ENCODE peak calls at places on chromosomes 1 and 21, in ten cellular contexts. E is kidney, W is ascending aorta, I is endothelial cell of umbilical vein, A is IMR-90, B is mammary epithelial cell, U is left lung, M is kidney epithelial cell, J is K562, L is hepatocyte. G is an unnamed sample.

GRCh38 chr1:63537006-63537405 is 13.7 kb downstream of the EFCAB7 start:
- DNase-seq in J (no peak), M (no peak), U (no peak), W (no peak), A (no peak), E (no peak), B (no peak), L (no peak), I (no peak), G (no peak)

GRCh38 chr1:94973271-94973922 is 46.5 kb upstream of the CNN3 start:
- DNase-seq in E (no peak), U (no peak), A (no peak), I (no peak), J (no peak), L (no peak), W (no peak), M (no peak), B (no peak), G (peak)

GRCh38 chr21:32048353-32048752 is 175.5 kb downstream of the HUNK start:
- DNase-seq in B (no peak), M (no peak), L (no peak), E (no peak), U (no peak), J (no peak), I (no peak), W (peak), A (no peak), G (no peak)

GRCh38 chr21:29825936-29826335 is 113.9 kb downstream of the GRIK1 start:
- DNase-seq in J (no peak), M (no peak), W (no peak), B (peak), A (no peak), U (no peak), E (no peak), I (no peak), L (no peak), G (no peak)

GRCh38 chr1:156601122-156601830 is at the start of gene GPATCH4:
- DNase-seq in J (peak), W (peak), L (peak), I (peak), M (peak), B (peak), A (peak), E (peak), U (peak), G (peak)

GRCh38 chr1:110211503-110212164 is 1.5 kb downstream of the KCNC4 start:
- DNase-seq in B (peak), A (no peak), I (peak), E (no peak), W (no peak), J (no peak), M (no peak), L (no peak), U (no peak), G (no peak)

GRCh38 chr1:93666613-93667384 is 14.8 kb downstream of the BCAR3 start:
- DNase-seq in W (no peak), E (no peak), A (peak), L (peak), U (no peak), J (no peak), I (peak), B (no peak), M (no peak), G (no peak)

GRCh38 chr1:95068956-95069710 is 3.6 kb downstream of the ALG14 start:
- DNase-seq in J (no peak), E (no peak), I (no peak), A (no peak), U (no peak), M (peak), B (no peak), L (peak), W (no peak), G (no peak)

GRCh38 chr1:36650200-36651065 is 167.7 kb upstream of the CSF3R start:
- DNase-seq in A (peak), J (peak), B (peak), E (no peak), U (peak), L (peak), I (peak), W (peak), M (no peak), G (peak)

GRCh38 chr1:20124451-20125057 is 5.2 kb upstream of the PLA2G2D start:
- DNase-seq in I (peak), B (peak), W (no peak), A (peak), M (no peak), L (peak), E (no peak), J (peak), U (no peak), G (peak)

GRCh38 chr1:154698320-154699096 is 90.5 kb upstream of the ADAR start:
- DNase-seq in J (no peak), I (no peak), L (peak), M (no peak), W (no peak), A (no peak), B (no peak), E (no peak), U (no peak), G (no peak)

GRCh38 chr1:229756666-229757065 is 130.6 kb downstream of the URB2 start:
- DNase-seq in M (peak), L (no peak), I (no peak), J (no peak), W (no peak), A (peak), E (no peak), B (peak), U (no peak), G (peak)

GRCh38 chr1:59020151-59020997 is 236.5 kb upstream of the JUN start:
- DNase-seq in L (peak), B (peak), U (peak), I (peak), M (peak), W (peak), J (no peak), E (peak), A (peak), G (peak)

GRCh38 chr1:33886452-33886851 is 22.6 kb downstream of the HMGB4 start:
- DNase-seq in L (no peak), A (no peak), E (no peak), J (no peak), B (no peak), M (no peak), I (no peak), U (no peak), W (no peak), G (no peak)

GRCh38 chr1:229287257-229287656 is 16.3 kb downstream of the RAB4A start:
- DNase-seq in I (no peak), W (no peak), M (no peak), A (no peak), U (no peak), J (no peak), E (no peak), L (no peak), B (peak), G (no peak)

GRCh38 chr21:45141507-45141906 is 67.1 kb downstream of the ADARB1 start:
- DNase-seq in M (no peak), W (no peak), I (no peak), B (no peak), E (no peak), A (no peak), J (no peak), L (no peak), U (no peak), G (no peak)

DNA sequence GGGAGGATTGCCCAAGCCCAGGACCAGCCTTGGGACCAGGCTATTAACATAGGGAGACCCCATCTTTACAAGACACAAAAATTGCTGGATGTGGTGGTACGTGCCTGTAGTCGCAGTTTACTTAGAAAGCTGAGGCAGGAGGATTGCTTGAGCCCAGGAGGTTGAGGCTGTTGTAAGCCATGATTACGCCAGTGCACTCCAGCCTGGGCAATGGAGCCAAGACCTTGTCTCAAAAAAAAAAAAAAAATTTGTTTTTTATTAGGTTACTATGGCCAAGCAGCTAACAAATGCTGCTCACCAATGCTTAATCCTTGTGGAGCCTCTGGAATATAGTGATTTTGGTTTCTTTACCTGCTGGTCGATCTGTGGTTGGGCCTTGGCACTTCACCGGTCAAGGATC is 8.8 kb downstream of the ARID1A start:
- DNase-seq in B (no peak), L (no peak), J (no peak), U (no peak), I (no peak), M (no peak), A (no peak), W (no peak), E (no peak), G (no peak)
- H3K4me3 ChIP-seq in B (no peak), L (no peak), J (no peak), U (no peak), I (no peak), M (no peak), A (no peak), W (no peak), E (no peak), G (no peak)

GRCh38 chr1:161787355-161787754 is 21.2 kb downstream of the ATF6 start:
- DNase-seq in B (no peak), W (no peak), I (peak), U (no peak), L (no peak), J (no peak), M (no peak), A (no peak), E (no peak), G (no peak)
- TF ChIP-seq CTCF in B (no peak), W (no peak), I (peak), U (no peak), L (no peak), J (no peak), M (no peak), A (peak), E (no peak), G (peak)

GRCh38 chr1:115829023-115829674 is 11.8 kb downstream of the NHLH2 start:
- DNase-seq in E (no peak), A (peak), M (peak), L (peak), U (peak), I (no peak), W (peak), B (peak), J (peak), G (peak)
- H3K4me3 ChIP-seq in E (no peak), A (no peak), M (peak), L (peak), U (no peak), I (no peak), W (peak), B (no peak), J (no peak), G (peak)

DNA sequence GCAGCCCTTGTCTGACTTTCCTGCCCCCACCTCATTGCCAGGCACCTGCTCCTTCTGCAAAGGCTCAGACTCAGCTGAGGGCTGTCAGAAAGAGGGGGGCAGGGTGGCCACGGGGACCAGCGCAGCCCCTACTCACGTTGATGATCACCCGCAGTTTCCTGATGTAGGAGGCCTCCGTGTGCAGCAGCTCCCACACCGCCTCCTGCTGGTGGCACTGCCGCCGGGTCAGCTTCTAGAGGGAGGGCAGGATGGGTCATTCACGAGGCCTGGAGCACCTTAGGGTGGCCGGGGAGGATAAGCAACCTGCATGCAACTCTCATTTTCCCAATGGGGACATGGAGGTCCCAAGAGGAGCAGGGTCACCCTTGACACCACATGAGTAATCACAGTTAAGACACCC is 6.4 kb upstream of the TNFRSF25 start:
- DNase-seq in I (no peak), B (no peak), U (no peak), M (no peak), A (no peak), W (no peak), L (no peak), E (no peak), J (peak), G (no peak)
- TF ChIP-seq CTCF in I (peak), B (peak), U (no peak), M (peak), A (peak), W (no peak), L (peak), E (no peak), J (peak), G (peak)

GRCh38 chr1:39788426-39788757 is 273 bp downstream of the BMP8B start:
- DNase-seq in I (no peak), L (no peak), B (no peak), U (no peak), M (no peak), W (peak), A (no peak), E (no peak), J (peak), G (no peak)
- H3K4me3 ChIP-seq in I (no peak), L (peak), B (peak), U (peak), M (peak), W (peak), A (peak), E (no peak), J (peak), G (no peak)

DNA sequence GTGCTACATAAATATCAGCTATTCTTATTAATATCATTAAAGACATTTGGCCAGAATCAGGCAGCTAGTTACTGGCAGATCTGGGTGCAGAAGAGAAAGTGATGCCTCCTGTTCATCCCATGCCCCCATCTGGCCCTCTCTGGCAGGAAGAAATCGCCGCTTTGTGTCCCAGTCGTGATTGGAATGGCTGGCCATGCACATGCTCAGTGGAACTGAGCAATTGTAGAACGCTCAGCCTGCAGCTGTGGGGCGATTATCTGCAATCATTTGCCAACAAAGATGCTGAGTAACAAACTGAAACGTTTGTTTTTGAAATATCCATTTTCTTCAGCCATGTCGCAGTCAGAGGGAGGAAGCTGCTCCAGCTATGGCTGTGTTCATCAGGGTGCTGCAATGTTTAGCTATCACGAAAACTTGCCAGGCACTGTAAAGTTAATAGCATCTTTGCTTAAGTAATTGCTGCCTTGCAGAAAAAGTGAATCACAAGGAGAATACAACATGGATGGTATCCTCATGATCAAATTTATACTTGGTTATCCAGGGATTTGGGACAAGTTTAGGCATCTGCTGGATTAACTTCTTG is 36.5 kb downstream of the NGF start:
- DNase-seq in A (no peak), B (no peak), M (no peak), L (no peak), I (no peak), W (no peak), E (no peak), J (no peak), U (no peak), G (no peak)
- TF ChIP-seq CTCF in A (no peak), B (no peak), M (no peak), L (no peak), I (no peak), W (no peak), E (no peak), J (no peak), U (no peak), G (no peak)

GRCh38 chr1:16922885-16923431 is 1.2 kb downstream of the CROCC start:
- DNase-seq in U (no peak), M (no peak), E (peak), A (no peak), W (no peak), I (no peak), J (peak), L (no peak), B (no peak), G (no peak)

GRCh38 chr1:16922466-16922865 is 735 bp downstream of the CROCC start:
- DNase-seq in E (peak), A (no peak), L (no peak), I (no peak), U (no peak), J (no peak), M (no peak), B (no peak), W (no peak), G (no peak)

GRCh38 chr1:16920951-16921350 is 780 bp upstream of the CROCC start:
- DNase-seq in U (no peak), A (no peak), J (no peak), I (no peak), W (no peak), E (peak), L (no peak), B (no peak), M (no peak), G (no peak)

GRCh38 chr1:16924216-16924918 is 2.6 kb downstream of the CROCC start:
- DNase-seq in I (no peak), B (no peak), E (peak), L (no peak), U (no peak), M (no peak), W (no peak), A (no peak), J (peak), G (no peak)

DNA sequence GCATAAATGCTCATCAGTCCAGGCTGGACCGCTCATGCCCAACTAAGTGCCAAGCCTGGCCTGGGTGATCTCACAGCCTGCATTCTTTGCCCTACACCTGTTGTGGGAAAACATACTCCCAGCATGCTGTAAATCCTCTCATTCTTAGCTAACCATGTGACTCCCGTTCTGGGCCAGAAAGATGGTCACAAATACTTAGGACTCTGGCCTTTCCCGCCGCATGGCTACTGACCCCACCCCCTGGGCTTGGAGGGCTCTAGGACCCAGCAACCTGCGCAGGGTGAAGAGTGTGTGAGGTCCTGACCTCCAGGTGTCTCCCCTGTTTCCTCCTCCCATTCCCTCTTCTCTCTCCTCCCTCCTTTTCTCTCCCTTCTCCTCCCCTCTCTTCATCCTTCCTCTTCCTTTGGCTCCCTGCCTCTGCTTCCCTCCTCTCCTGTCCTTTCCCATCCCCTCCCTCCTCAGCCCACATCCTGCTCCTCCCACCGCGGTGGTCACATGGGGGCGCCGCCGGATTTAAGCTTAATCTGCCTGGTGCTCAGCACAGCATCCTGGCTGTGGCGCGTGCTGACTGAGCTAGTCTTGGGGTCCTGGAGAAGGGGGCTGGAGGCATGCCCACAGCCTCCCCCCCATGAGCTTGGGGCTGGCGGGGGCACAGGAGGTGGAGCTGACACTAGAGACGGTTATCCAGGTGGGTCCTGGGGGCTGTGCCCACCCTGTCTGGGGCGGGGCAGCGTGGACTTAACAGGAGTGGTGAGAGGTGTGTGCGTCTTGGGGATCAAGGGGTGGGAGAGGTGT is at the start of gene CROCC:
- DNase-seq in W (no peak), E (peak), J (no peak), A (no peak), I (peak), B (no peak), L (peak), M (peak), U (no peak), G (no peak)
- H3K4me3 ChIP-seq in W (no peak), E (no peak), J (no peak), A (no peak), I (no peak), B (no peak), L (no peak), M (peak), U (no peak), G (no peak)

DNA sequence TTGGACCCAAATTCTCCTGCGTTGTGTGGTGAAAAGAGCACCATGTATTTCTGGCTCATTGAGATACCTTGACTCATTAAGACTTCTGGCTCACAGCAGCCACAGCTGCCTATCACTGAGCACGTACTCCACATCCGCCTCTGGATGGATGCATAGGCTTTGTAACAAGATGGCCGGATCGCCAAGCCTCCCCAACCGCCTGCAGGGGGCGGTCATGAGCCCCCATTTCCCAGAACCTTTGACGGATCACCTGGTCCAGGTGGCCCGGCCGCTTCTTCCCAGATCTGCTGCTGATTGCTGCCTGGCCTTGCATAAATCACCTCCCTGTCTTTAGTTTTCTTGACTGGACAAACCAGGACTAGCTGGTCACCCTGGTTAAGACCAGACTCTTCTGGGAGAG is 156.5 kb upstream of the KLHDC7A start:
- DNase-seq in E (no peak), M (no peak), L (no peak), U (no peak), A (no peak), W (no peak), B (no peak), J (peak), I (no peak), G (no peak)
- TF ChIP-seq CTCF in E (no peak), M (no peak), L (peak), U (no peak), A (no peak), W (no peak), B (no peak), J (peak), I (no peak), G (peak)